ENCODE peak calls at places on chromosome 5, in five cellular contexts. P, G, X, B and O are unnamed samples.

GRCh38 chr5:11814373-11814772 is 89.9 kb downstream of the CTNND2 start:
- DNase-seq in X (no peak), B (no peak), G (no peak), P (no peak), O (no peak)

GRCh38 chr5:7886849-7887460 is 18.0 kb downstream of the MTRR start:
- DNase-seq in B (peak; percentile 20), P (no peak), X (peak; percentile 19), G (no peak), O (peak; percentile 25)

GRCh38 chr5:59067976-59068651 is 485.2 kb downstream of the RAB3C start:
- DNase-seq in P (no peak), G (no peak), B (no peak), X (no peak), O (no peak)

GRCh38 chr5:58454025-58454424 is 5.9 kb downstream of the PLK2 start:
- DNase-seq in G (no peak), P (no peak), X (no peak), B (no peak), O (no peak)

GRCh38 chr5:139050432-139050831 is 147.7 kb downstream of the SIL1 start:
- DNase-seq in B (no peak), G (no peak), P (no peak), X (no peak), O (no peak)

GRCh38 chr5:146732966-146733365 is 145.6 kb downstream of the PPP2R2B start:
- DNase-seq in P (no peak), G (no peak), B (no peak), X (no peak), O (no peak)

GRCh38 chr5:1657161-1657741 is 133.5 kb upstream of the LPCAT1 start:
- DNase-seq in X (no peak), B (no peak), P (no peak), G (no peak), O (no peak)

GRCh38 chr5:66744040-66744439 is 147.8 kb downstream of the MAST4 start:
- DNase-seq in P (no peak), B (no peak), G (no peak), X (no peak), O (no peak)

GRCh38 chr5:79186021-79186420 is 49.9 kb upstream of the JMY start:
- DNase-seq in B (no peak), X (no peak), G (no peak), P (no peak), O (no peak)

GRCh38 chr5:176955895-176956294 is 50.7 kb downstream of the UIMC1 start:
- DNase-seq in G (no peak), P (no peak), B (no peak), X (no peak), O (no peak)

GRCh38 chr5:80125962-80126480 is 90.9 kb downstream of the THBS4 start:
- DNase-seq in P (peak; percentile 93), G (no peak), B (no peak), X (peak; percentile 29), O (no peak)

GRCh38 chr5:115309751-115310370 is 13.4 kb upstream of the CCDC112 start:
- DNase-seq in X (peak; percentile 49), P (no peak), G (no peak), B (peak; percentile 26), O (peak; percentile 12)

GRCh38 chr5:146458894-146459293 is 11.8 kb downstream of the TCERG1 start:
- DNase-seq in G (no peak), X (no peak), P (no peak), B (no peak), O (no peak)

GRCh38 chr5:61599370-61600140 is 267.5 kb downstream of the ZSWIM6 start:
- DNase-seq in G (no peak), P (no peak), B (peak; percentile 7), X (no peak), O (no peak)

GRCh38 chr5:67144183-67144639 is 52.4 kb downstream of the CD180 start:
- DNase-seq in B (peak; percentile 95), G (no peak), X (no peak), P (no peak), O (no peak)

GRCh38 chr5:148428825-148429224 is 45.1 kb downstream of the FBXO38 start:
- DNase-seq in X (no peak), P (no peak), G (no peak), B (no peak), O (no peak)

DNA sequence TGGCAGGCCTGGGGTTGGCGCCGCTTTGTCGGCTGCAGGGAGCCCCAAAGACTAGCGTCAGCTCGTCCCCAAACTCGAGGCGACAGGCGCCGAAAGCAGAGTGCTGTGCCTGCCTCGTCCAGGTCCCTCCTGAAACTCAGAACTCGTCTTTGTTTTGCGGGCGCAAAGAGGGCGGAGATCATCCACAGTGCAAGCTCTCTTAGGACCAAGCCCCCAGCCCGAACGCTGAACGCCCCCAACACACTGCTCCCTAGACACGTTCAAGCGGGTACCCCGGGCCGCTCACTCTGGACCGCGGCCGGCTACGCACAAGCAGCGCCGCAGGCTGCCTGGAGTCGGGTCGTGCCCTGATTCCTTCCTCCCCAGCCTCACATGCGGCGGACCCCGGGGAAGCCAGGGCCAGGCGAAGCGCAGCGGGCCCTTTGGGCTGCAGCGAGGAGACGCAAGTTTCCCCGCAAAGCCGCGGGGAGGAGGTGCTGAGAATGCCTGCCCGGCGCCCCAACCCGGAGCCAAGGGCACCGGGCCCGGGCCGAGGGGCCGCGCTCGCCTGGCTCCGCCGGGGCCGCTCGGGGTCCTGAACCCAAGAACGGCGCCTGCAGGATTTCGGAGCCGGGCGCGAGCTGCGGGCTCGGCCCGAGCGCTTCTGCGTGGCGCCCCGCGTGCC is 852 bp downstream of the FSTL4 start:
- DNase-seq in G (peak; percentile 81), X (no peak), B (no peak), P (no peak), O (no peak)
- TF ChIP-seq EZH2 in G (peak; percentile 83), X (no peak), B (peak; percentile 73), P (no peak), O (no peak)

GRCh38 chr5:133319244-133319643 is 267.4 kb downstream of the HSPA4 start:
- DNase-seq in X (no peak), B (no peak), G (no peak), P (no peak), O (no peak)
- H3K4me1 ChIP-seq in X (peaks cover 17% of the 10 kb centered on the region), B (no peaks in the 10 kb centered on the region), G (peaks cover 8% of the 10 kb centered on the region), P (peaks cover 21% of the 10 kb centered on the region), O (no peaks in the 10 kb centered on the region)

GRCh38 chr5:150107909-150108447 is 21.6 kb upstream of the CSF1R start:
- DNase-seq in G (no peak), P (no peak), X (no peak), B (no peak), O (no peak)
- TF ChIP-seq ZNF274 in G (no peak), P (no peak), X (no peak), B (no peak), O (no peak)

GRCh38 chr5:53820802-53821171 is 260.3 kb downstream of the NDUFS4 start:
- DNase-seq in G (no peak), P (peak; percentile 83), B (no peak), X (no peak), O (no peak)

GRCh38 chr5:53827072-53827471 is 266.6 kb downstream of the NDUFS4 start:
- DNase-seq in X (no peak), P (no peak), G (no peak), B (no peak), O (no peak)

GRCh38 chr5:53826503-53826902 is 266.1 kb downstream of the NDUFS4 start:
- DNase-seq in X (no peak), B (no peak), P (no peak), G (no peak), O (no peak)

GRCh38 chr5:53825926-53826325 is 265.5 kb downstream of the NDUFS4 start:
- DNase-seq in B (no peak), X (no peak), P (no peak), G (no peak), O (no peak)

DNA sequence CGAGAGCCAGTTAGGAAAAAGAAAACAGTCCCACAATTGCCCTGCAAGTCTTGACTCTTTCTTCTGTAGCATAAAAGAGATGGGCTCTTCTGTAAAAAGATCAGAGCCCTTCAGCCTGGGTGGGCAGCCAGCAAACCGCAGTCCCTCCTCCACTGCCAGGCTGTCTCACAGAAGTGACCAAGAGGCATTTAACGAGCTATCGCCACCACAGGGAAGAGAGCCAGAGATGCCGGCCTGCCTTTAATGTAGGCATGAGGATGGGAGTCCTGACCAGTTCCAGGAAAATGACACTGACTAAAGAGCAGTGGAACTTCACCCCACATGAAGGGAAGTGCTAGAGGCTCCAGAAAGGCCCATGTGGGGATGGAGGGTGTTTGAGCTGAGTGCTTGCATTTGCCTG is 264.6 kb downstream of the NDUFS4 start:
- DNase-seq in P (no peak), G (no peak), X (no peak), B (no peak), O (no peak)
- TF ChIP-seq EZH2 in P (no peak), G (no peak), X (no peak), B (no peak), O (no peak)

DNA sequence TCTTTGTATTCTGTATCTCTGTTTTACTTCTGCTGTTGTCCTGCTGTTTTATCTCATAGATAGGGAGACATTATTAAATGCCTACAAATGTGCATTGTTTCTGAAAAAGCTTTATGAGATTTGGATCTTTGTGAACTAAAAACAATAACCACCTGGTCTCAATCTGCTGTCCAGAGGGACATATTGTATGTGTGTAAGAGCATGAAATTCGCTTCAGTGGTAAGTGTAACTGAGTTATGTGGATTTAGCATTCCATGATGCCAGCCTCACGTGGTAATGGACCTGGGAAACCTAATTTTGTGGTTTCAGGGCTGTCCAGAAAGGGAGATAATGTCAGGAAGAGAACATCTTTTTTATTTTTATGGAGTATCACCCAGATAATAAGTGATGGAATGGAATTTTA is 119.3 kb downstream of the GDNF start:
- DNase-seq in X (no peak), B (no peak), G (no peak), P (no peak), O (no peak)
- H3K4me1 ChIP-seq in X (peaks cover 30% of the 10 kb centered on the region), B (peaks cover 50% of the 10 kb centered on the region), G (no peaks in the 10 kb centered on the region), P (peaks cover 10% of the 10 kb centered on the region), O (no peaks in the 10 kb centered on the region)